ENCODE peak calls at places on chromosomes 2 and 18, in six cellular contexts. One of them, this sample, is unnamed.

GRCh38 chr2:84417453-84417852 is 41.6 kb downstream of the SUCLG1 start:
- DNase-seq in HCT116: no peak
- DNase-seq in H1: no peak
- DNase-seq in HepG2: no peak
- DNase-seq in K562: no peak
- DNase-seq in GM12878: no peak
- DNase-seq in this sample: no peak

GRCh38 chr2:1511455-1511854 is 98.2 kb downstream of the TPO start:
- DNase-seq in HCT116: no peak
- DNase-seq in H1: no peak
- DNase-seq in HepG2: no peak
- DNase-seq in K562: no peak
- DNase-seq in GM12878: no peak
- DNase-seq in this sample: no peak

GRCh38 chr18:26536664-26537063 is 11.7 kb downstream of the KCTD1 start:
- DNase-seq in HCT116: no peak
- DNase-seq in H1: no peak
- DNase-seq in HepG2: no peak
- DNase-seq in K562: no peak
- DNase-seq in GM12878: no peak
- DNase-seq in this sample: no peak

GRCh38 chr2:68018727-68019126 is 44.1 kb downstream of the C1D start:
- DNase-seq in HCT116: no peak
- DNase-seq in H1: no peak
- DNase-seq in HepG2: no peak
- DNase-seq in K562: no peak
- DNase-seq in GM12878: no peak
- DNase-seq in this sample: no peak

GRCh38 chr18:59267511-59268126 is 5.6 kb downstream of the RAX start:
- DNase-seq in HCT116: no peak
- DNase-seq in H1: peak; percentile 65
- DNase-seq in HepG2: no peak
- DNase-seq in K562: no peak
- DNase-seq in GM12878: no peak
- DNase-seq in this sample: no peak

GRCh38 chr2:128304715-128305554 is 13.7 kb downstream of the HS6ST1 start:
- DNase-seq in HCT116: peak; percentile 72
- DNase-seq in H1: no peak
- DNase-seq in HepG2: peak; percentile 76
- DNase-seq in K562: peak; percentile 86
- DNase-seq in GM12878: no peak
- DNase-seq in this sample: no peak

GRCh38 chr2:158459161-158460003 is 2.6 kb downstream of the PKP4 start:
- DNase-seq in HCT116: no peak
- DNase-seq in H1: no peak
- DNase-seq in HepG2: peak; percentile 20
- DNase-seq in K562: peak; percentile 13
- DNase-seq in GM12878: no peak
- DNase-seq in this sample: no peak

GRCh38 chr2:152477347-152478092 is 142.5 kb downstream of the FMNL2 start:
- DNase-seq in HCT116: no peak
- DNase-seq in H1: peak; percentile 11
- DNase-seq in HepG2: no peak
- DNase-seq in K562: no peak
- DNase-seq in GM12878: no peak
- DNase-seq in this sample: no peak

GRCh38 chr2:42810971-42811865 is 18.8 kb upstream of the HAAO start:
- DNase-seq in HCT116: no peak
- DNase-seq in H1: peak; percentile 79
- DNase-seq in HepG2: peak; percentile 61
- DNase-seq in K562: no peak
- DNase-seq in GM12878: no peak
- DNase-seq in this sample: no peak

GRCh38 chr18:21489119-21489750 is 111.3 kb downstream of the ESCO1 start:
- DNase-seq in HCT116: peak; percentile 40
- DNase-seq in H1: peak; percentile 66
- DNase-seq in HepG2: peak; percentile 63
- DNase-seq in K562: peak; percentile 78
- DNase-seq in GM12878: no peak
- DNase-seq in this sample: peak; percentile 22

GRCh38 chr18:72375628-72376027 is 168.5 kb downstream of the CBLN2 start:
- DNase-seq in HCT116: no peak
- DNase-seq in H1: no peak
- DNase-seq in HepG2: no peak
- DNase-seq in K562: no peak
- DNase-seq in GM12878: no peak
- DNase-seq in this sample: no peak

GRCh38 chr18:21786526-21786925 is 45.9 kb downstream of the MIB1 start:
- DNase-seq in HCT116: no peak
- DNase-seq in H1: no peak
- DNase-seq in HepG2: no peak
- DNase-seq in K562: no peak
- DNase-seq in GM12878: no peak
- DNase-seq in this sample: no peak

GRCh38 chr2:10236571-10237391 is 65.9 kb upstream of the HPCAL1 start:
- DNase-seq in HCT116: no peak
- DNase-seq in H1: no peak
- DNase-seq in HepG2: no peak
- DNase-seq in K562: no peak
- DNase-seq in GM12878: no peak
- DNase-seq in this sample: no peak

GRCh38 chr2:88099798-88100488 is 27.9 kb downstream of the FABP1 start:
- DNase-seq in HCT116: peak; percentile 41
- DNase-seq in H1: peak; percentile 92
- DNase-seq in HepG2: no peak
- DNase-seq in K562: peak; percentile 82
- DNase-seq in GM12878: no peak
- DNase-seq in this sample: peak; percentile 99

GRCh38 chr2:180291060-180291459 is 284.0 kb upstream of the CWC22 start:
- DNase-seq in HCT116: peak; percentile 38
- DNase-seq in H1: no peak
- DNase-seq in HepG2: no peak
- DNase-seq in K562: no peak
- DNase-seq in GM12878: no peak
- DNase-seq in this sample: no peak

GRCh38 chr2:120762341-120763061 is 26.8 kb downstream of the GLI2 start:
- DNase-seq in HCT116: no peak
- DNase-seq in H1: no peak
- DNase-seq in HepG2: no peak
- DNase-seq in K562: no peak
- DNase-seq in GM12878: no peak
- DNase-seq in this sample: no peak

GRCh38 chr2:7010376-7010775 is 93.2 kb downstream of the RNF144A start:
- DNase-seq in HCT116: no peak
- DNase-seq in H1: no peak
- DNase-seq in HepG2: no peak
- DNase-seq in K562: no peak
- DNase-seq in GM12878: no peak
- DNase-seq in this sample: no peak

GRCh38 chr18:76979111-76979751 is 153.4 kb downstream of the MBP start:
- DNase-seq in HCT116: no peak
- DNase-seq in H1: peak; percentile 36
- DNase-seq in HepG2: no peak
- DNase-seq in K562: no peak
- DNase-seq in GM12878: no peak
- DNase-seq in this sample: no peak

GRCh38 chr2:1781291-1782080 is 37.2 kb upstream of the PXDN start:
- DNase-seq in HCT116: peak; percentile 1
- DNase-seq in H1: no peak
- DNase-seq in HepG2: no peak
- DNase-seq in K562: no peak
- DNase-seq in GM12878: no peak
- DNase-seq in this sample: no peak

GRCh38 chr2:84846732-84847131 is 34.2 kb downstream of the TRABD2A start:
- DNase-seq in HCT116: no peak
- DNase-seq in H1: no peak
- DNase-seq in HepG2: no peak
- DNase-seq in K562: no peak
- DNase-seq in GM12878: no peak
- DNase-seq in this sample: no peak

GRCh38 chr18:3525870-3526420 is 76.0 kb downstream of the TGIF1 start:
- DNase-seq in HCT116: no peak
- DNase-seq in H1: no peak
- DNase-seq in HepG2: no peak
- DNase-seq in K562: peak; percentile 55
- DNase-seq in GM12878: peak; percentile 65
- DNase-seq in this sample: no peak
- H3K9ac ChIP-seq in HCT116: no peak overlapping the region
- H3K9ac ChIP-seq in H1: no peak overlapping the region
- H3K9ac ChIP-seq in HepG2: no peak overlapping the region
- H3K9ac ChIP-seq in K562: peak overlapping the region; percentile 18
- H3K9ac ChIP-seq in GM12878: no peak overlapping the region
- H3K9ac ChIP-seq in this sample: no peak overlapping the region

GRCh38 chr2:64838817-64839216 is 150.4 kb upstream of the SLC1A4 start:
- DNase-seq in HCT116: peak; percentile 97
- DNase-seq in H1: no peak
- DNase-seq in HepG2: no peak
- DNase-seq in K562: no peak
- DNase-seq in GM12878: no peak
- DNase-seq in this sample: no peak

GRCh38 chr2:64837116-64837704 is 152.0 kb upstream of the SLC1A4 start:
- DNase-seq in HCT116: peak; percentile 72
- DNase-seq in H1: no peak
- DNase-seq in HepG2: no peak
- DNase-seq in K562: peak; percentile 34
- DNase-seq in GM12878: no peak
- DNase-seq in this sample: no peak

GRCh38 chr2:64839844-64840243 is 149.4 kb upstream of the SLC1A4 start:
- DNase-seq in HCT116: peak; percentile 35
- DNase-seq in H1: no peak
- DNase-seq in HepG2: no peak
- DNase-seq in K562: no peak
- DNase-seq in GM12878: no peak
- DNase-seq in this sample: no peak

GRCh38 chr2:64836566-64836965 is 152.6 kb upstream of the SLC1A4 start:
- DNase-seq in HCT116: no peak
- DNase-seq in H1: no peak
- DNase-seq in HepG2: peak; percentile 55
- DNase-seq in K562: no peak
- DNase-seq in GM12878: no peak
- DNase-seq in this sample: no peak

DNA sequence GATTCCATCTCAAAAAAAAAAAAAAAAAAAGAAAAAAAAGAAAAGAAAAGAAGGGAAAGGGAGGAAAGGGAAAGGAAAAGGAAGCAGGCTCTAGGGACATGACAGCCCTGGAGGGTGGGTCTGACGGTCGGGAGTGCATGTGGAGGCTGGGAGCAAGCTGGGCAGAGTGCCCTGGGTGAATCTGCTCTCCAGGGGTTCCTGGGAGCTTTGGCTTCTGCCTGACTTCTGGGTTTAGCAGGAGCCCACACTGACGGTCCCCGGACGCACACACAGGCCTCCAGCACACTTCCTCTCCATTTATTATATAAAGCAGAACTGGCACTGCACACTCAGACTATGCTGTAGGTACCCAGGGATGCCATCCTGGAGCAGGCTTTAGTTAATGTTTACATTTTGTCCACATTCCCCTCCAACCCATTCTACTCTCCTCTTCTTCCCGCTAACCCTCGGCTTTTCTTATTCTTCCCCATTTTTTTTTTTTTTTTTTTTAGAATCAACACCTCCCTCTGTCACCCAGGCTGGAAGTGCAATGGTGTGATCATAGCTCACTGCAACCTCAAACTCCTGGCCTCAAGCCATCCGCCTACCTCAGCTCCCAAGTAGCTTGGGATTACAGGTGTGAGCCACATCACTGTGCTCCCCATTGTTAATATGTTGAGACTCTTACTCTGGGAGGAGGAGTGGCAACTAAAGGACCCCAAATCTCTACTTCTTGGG is 151.1 kb upstream of the SLC1A4 start:
- DNase-seq in HCT116: peak; percentile 66
- DNase-seq in H1: no peak
- DNase-seq in HepG2: no peak
- DNase-seq in K562: no peak
- DNase-seq in GM12878: no peak
- DNase-seq in this sample: no peak
- TF ChIP-seq ZNF274 in HCT116: no peak
- TF ChIP-seq ZNF274 in H1: no peak
- TF ChIP-seq ZNF274 in HepG2: no peak
- TF ChIP-seq ZNF274 in K562: no peak
- TF ChIP-seq ZNF274 in GM12878: no peak
- TF ChIP-seq ZNF274 in this sample: no peak

DNA sequence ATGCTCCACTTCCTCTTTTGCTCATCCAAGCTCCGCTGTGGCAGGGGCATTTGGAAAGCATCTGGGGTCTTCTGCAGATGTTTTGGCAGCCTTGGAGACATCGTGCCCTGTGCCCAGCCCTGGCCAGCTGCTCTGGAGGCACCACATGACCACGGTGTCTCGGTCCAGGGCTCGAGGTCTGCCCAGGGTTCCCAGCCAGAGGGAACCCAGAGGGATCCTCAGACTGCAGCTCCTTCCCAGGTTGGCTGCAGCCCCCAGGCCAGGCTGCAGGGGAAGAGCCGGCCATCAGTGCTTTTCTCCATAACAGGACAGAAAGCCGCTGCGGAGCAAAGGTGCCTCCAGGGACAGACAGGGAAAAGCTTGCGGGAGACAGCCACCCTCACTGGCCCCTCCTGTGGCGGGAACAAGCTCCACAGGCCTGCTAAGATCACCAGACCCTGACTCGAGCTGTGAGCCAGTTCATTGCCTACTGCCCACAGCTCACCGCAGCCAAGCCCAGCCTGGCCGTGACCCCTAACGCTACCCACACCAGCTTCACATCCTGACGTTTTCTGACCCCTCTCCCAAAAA is 74.7 kb downstream of the SMAD7 start:
- DNase-seq in HCT116: no peak
- DNase-seq in H1: no peak
- DNase-seq in HepG2: peak; percentile 69
- DNase-seq in K562: no peak
- DNase-seq in GM12878: no peak
- DNase-seq in this sample: no peak
- H3K9me3 ChIP-seq in HCT116: no peaks in the 10 kb centered on the region
- H3K9me3 ChIP-seq in H1: no peaks in the 10 kb centered on the region
- H3K9me3 ChIP-seq in HepG2: no peaks in the 10 kb centered on the region
- H3K9me3 ChIP-seq in K562: no peaks in the 10 kb centered on the region
- H3K9me3 ChIP-seq in GM12878: no peaks in the 10 kb centered on the region
- H3K9me3 ChIP-seq in this sample: no peaks in the 10 kb centered on the region

GRCh38 chr2:226478121-226478809 is 321.4 kb downstream of the IRS1 start:
- DNase-seq in HCT116: peak; percentile 82
- DNase-seq in H1: no peak
- DNase-seq in HepG2: peak; percentile 89
- DNase-seq in K562: no peak
- DNase-seq in GM12878: no peak
- DNase-seq in this sample: peak; percentile 42
- H3K9ac ChIP-seq in HCT116: peak overlapping the region; percentile 61
- H3K9ac ChIP-seq in H1: no peak overlapping the region
- H3K9ac ChIP-seq in HepG2: peak overlapping the region; percentile 30
- H3K9ac ChIP-seq in K562: no peak overlapping the region
- H3K9ac ChIP-seq in GM12878: no peak overlapping the region
- H3K9ac ChIP-seq in this sample: no peak overlapping the region

This sample was measured in NT2/D1.